ENCODE peak calls at places on chromosome 6, in five cellular contexts. W, N, J, R and P are unnamed samples.

GRCh38 chr6:34506718-34507117 is 40.8 kb downstream of the PACSIN1 start:
- DNase-seq in W (no peak), N (no peak), J (no peak), R (no peak), P (no peak)

GRCh38 chr6:16089232-16089843 is 39.5 kb upstream of the MYLIP start:
- DNase-seq in W (no peak), N (no peak), J (no peak), R (peak; percentile 15), P (no peak)

GRCh38 chr6:82616386-82617028 is 252.9 kb downstream of the TPBG start:
- DNase-seq in W (no peak), N (no peak), J (no peak), R (peak; percentile 10), P (no peak)

GRCh38 chr6:13766201-13766634 is 48.1 kb downstream of the MCUR1 start:
- DNase-seq in W (peak; percentile 74), N (peak; percentile 31), J (no peak), R (peak; percentile 84), P (peak; percentile 24)

GRCh38 chr6:27562027-27562410 is 89.1 kb upstream of the ZNF184 start:
- DNase-seq in W (no peak), N (no peak), J (no peak), R (no peak), P (no peak)

GRCh38 chr6:45690846-45691245 is 313.1 kb upstream of the SUPT3H start:
- DNase-seq in W (no peak), N (no peak), J (no peak), R (no peak), P (no peak)

GRCh38 chr6:29790626-29791025 is 37.0 kb upstream of the HLA-G start:
- DNase-seq in W (no peak), N (peak; percentile 16), J (no peak), R (no peak), P (peak; percentile 42)

GRCh38 chr6:42901538-42901957 is 14.3 kb upstream of the PTCRA start:
- DNase-seq in W (peak; percentile 40), N (peak; percentile 77), J (peak; percentile 56), R (peak; percentile 78), P (peak; percentile 89)

GRCh38 chr6:125707615-125708243 is 41.7 kb upstream of the HEY2 start:
- DNase-seq in W (no peak), N (no peak), J (no peak), R (no peak), P (no peak)

GRCh38 chr6:13302291-13302690 is 26.0 kb downstream of the TBC1D7 start:
- DNase-seq in W (no peak), N (no peak), J (no peak), R (peak; percentile 8), P (no peak)

GRCh38 chr6:152701081-152701862 is 3.6 kb downstream of the MYCT1 start:
- DNase-seq in W (no peak), N (no peak), J (no peak), R (peak; percentile 21), P (no peak)

GRCh38 chr6:150256618-150257272 is 112.1 kb upstream of the IYD start:
- DNase-seq in W (peak; percentile 73), N (peak; percentile 13), J (no peak), R (peak; percentile 91), P (peak; percentile 65)